ENCODE peak calls at places on chromosomes 5 and 9, in ten cellular contexts. E is fibroblast of mammary gland; N is T-helper 1 cell; U is HTR-8/SVneo; T is mammary epithelial cell; I is CD4-positive, alpha-beta T cell; G is ACHN; F is stimulated activated CD8-positive, alpha-beta memory T cell treated with anti-CD3 and anti-CD28 coated beads, Interleukin-12 subunit alpha, Interleukin-12 subunit beta, amount 100 ng/mL, for 1 hour; L is T-helper 2 cell; Z is globus pallidus. B is an unnamed sample.

GRCh38 chr5:62184444-62184843 is 121.6 kb upstream of the KIF2A start:
- DNase-seq in E (no peak), N (no peak), U (no peak), T (no peak), I (no peak), G (no peak), F (no peak), L (no peak), Z (no peak), B (no peak)

GRCh38 chr5:33312631-33313030 is 128.1 kb upstream of the TARS1 start:
- DNase-seq in E (peak), N (no peak), U (no peak), T (no peak), I (no peak), G (no peak), F (no peak), L (no peak), Z (no peak), B (no peak)

GRCh38 chr5:172102913-172103629 is 85.0 kb downstream of the STK10 start:
- DNase-seq in E (peak), N (no peak), U (peak), T (peak), I (no peak), G (peak), F (no peak), L (no peak), Z (no peak), B (no peak)

GRCh38 chr9:36207016-36207415 is 16.3 kb downstream of the CLTA start:
- DNase-seq in E (peak), N (no peak), U (no peak), T (peak), I (no peak), G (peak), F (no peak), L (no peak), Z (peak), B (no peak)

GRCh38 chr9:130039504-130040147 is 3.4 kb downstream of the FNBP1 start:
- DNase-seq in E (no peak), N (no peak), U (no peak), T (no peak), I (no peak), G (no peak), F (no peak), L (peak), Z (no peak), B (peak)

GRCh38 chr5:34854459-34855174 is 15.7 kb downstream of the TTC23L start:
- DNase-seq in E (no peak), N (no peak), U (no peak), T (no peak), I (no peak), G (no peak), F (no peak), L (no peak), Z (no peak), B (no peak)

GRCh38 chr5:112583166-112583565 is 154.5 kb upstream of the APC start:
- DNase-seq in E (no peak), N (no peak), U (no peak), T (no peak), I (no peak), G (no peak), F (no peak), L (no peak), Z (no peak), B (no peak)

GRCh38 chr9:96232539-96233241 is 69.3 kb downstream of the HSD17B3 start:
- DNase-seq in E (peak), N (no peak), U (peak), T (peak), I (peak), G (peak), F (no peak), L (peak), Z (peak), B (peak)

GRCh38 chr5:181062631-181063030 is 22.6 kb downstream of the BTNL9 start:
- DNase-seq in E (no peak), N (no peak), U (no peak), T (no peak), I (no peak), G (no peak), F (no peak), L (no peak), Z (no peak), B (no peak)

GRCh38 chr5:37889612-37890317 is 49.9 kb upstream of the GDNF start:
- DNase-seq in E (peak), N (no peak), U (peak), T (peak), I (no peak), G (no peak), F (no peak), L (no peak), Z (no peak), B (no peak)

GRCh38 chr5:178232124-178232919 is at the start of gene PHYKPL:
- DNase-seq in E (peak), N (peak), U (peak), T (peak), I (peak), G (peak), F (no peak), L (peak), Z (peak), B (peak)

GRCh38 chr5:41508696-41509398 is 1.6 kb downstream of the PLCXD3 start:
- DNase-seq in E (no peak), N (no peak), U (no peak), T (no peak), I (no peak), G (no peak), F (no peak), L (no peak), Z (no peak), B (no peak)

GRCh38 chr5:74641778-74642542 is 1.4 kb upstream of the ENC1 start:
- DNase-seq in E (peak), N (no peak), U (peak), T (peak), I (no peak), G (peak), F (no peak), L (peak), Z (peak), B (peak)

GRCh38 chr5:74279244-74279643 is 361.3 kb downstream of the ENC1 start:
- DNase-seq in E (no peak), N (no peak), U (no peak), T (peak), I (no peak), G (no peak), F (no peak), L (no peak), Z (no peak), B (no peak)

GRCh38 chr9:36597412-36598178 is 24.9 kb downstream of the MELK start:
- DNase-seq in E (peak), N (no peak), U (peak), T (peak), I (no peak), G (peak), F (no peak), L (peak), Z (no peak), B (peak)

GRCh38 chr5:104594850-104595249 is 1032.3 kb upstream of the NUDT12 start:
- DNase-seq in E (no peak), N (no peak), U (no peak), T (no peak), I (no peak), G (no peak), F (no peak), L (no peak), Z (no peak), B (no peak)

GRCh38 chr5:160507181-160507811 is 85.6 kb downstream of the PTTG1 start:
- DNase-seq in E (peak), N (no peak), U (no peak), T (peak), I (no peak), G (peak), F (no peak), L (peak), Z (peak), B (no peak)

GRCh38 chr9:97761879-97762278 is 64.7 kb upstream of the XPA start:
- DNase-seq in E (no peak), N (no peak), U (no peak), T (no peak), I (no peak), G (no peak), F (no peak), L (no peak), Z (no peak), B (no peak)

GRCh38 chr5:160269017-160269416 is 39.7 kb downstream of the FABP6 start:
- DNase-seq in E (peak), N (no peak), U (no peak), T (peak), I (no peak), G (no peak), F (no peak), L (no peak), Z (peak), B (no peak)

GRCh38 chr5:59652449-59652848 is 241.1 kb downstream of the PDE4D start:
- DNase-seq in E (no peak), N (no peak), U (no peak), T (no peak), I (no peak), G (no peak), F (no peak), L (no peak), Z (no peak), B (no peak)

GRCh38 chr5:75952963-75953362 is 130.2 kb upstream of the SV2C start:
- DNase-seq in E (no peak), N (no peak), U (no peak), T (no peak), I (no peak), G (no peak), F (no peak), L (no peak), Z (no peak), B (no peak)

GRCh38 chr9:19481471-19481870 is 72.7 kb downstream of the ACER2 start:
- DNase-seq in E (no peak), N (no peak), U (no peak), T (no peak), I (no peak), G (no peak), F (no peak), L (no peak), Z (no peak), B (no peak)

GRCh38 chr9:134185536-134186011 is 21.2 kb upstream of the RNU6ATAC start:
- DNase-seq in E (peak), N (no peak), U (no peak), T (peak), I (no peak), G (no peak), F (no peak), L (peak), Z (no peak), B (no peak)

GRCh38 chr9:134323741-134324358 is 2.4 kb upstream of the RXRA start:
- DNase-seq in E (peak), N (no peak), U (peak), T (peak), I (no peak), G (no peak), F (no peak), L (no peak), Z (peak), B (peak)

B was measured in Caco-2.